ENCODE peak calls at places on chromosomes 4 and X, in four cellular contexts. O, P, C and F are unnamed samples.

GRCh38 chrX:44344194-44344593 is 722 bp upstream of the EFHC2 start:
- DNase-seq in O (no peak), P (no peak), C (no peak), F (no peak)

GRCh38 chr4:112183252-112183651 is 38.0 kb downstream of the FAM241A start:
- DNase-seq in P (no peak), O (no peak), C (no peak), F (no peak)

GRCh38 chr4:92304636-92305035 is 870 bp downstream of the GRID2 start:
- DNase-seq in P (peak), O (no peak), C (no peak), F (no peak)

GRCh38 chrX:8636442-8636841 is 95.5 kb downstream of the ANOS1 start:
- DNase-seq in C (no peak), O (no peak), P (no peak), F (no peak)

GRCh38 chrX:106243376-106243775 is 75.3 kb downstream of the PWWP3B start:
- DNase-seq in O (no peak), P (no peak), C (no peak), F (no peak)

GRCh38 chrX:68186552-68187262 is 246.6 kb downstream of the OPHN1 start:
- DNase-seq in O (no peak), P (no peak), C (no peak), F (no peak)

GRCh38 chr4:121189811-121190210 is 25.7 kb upstream of the TNIP3 start:
- DNase-seq in P (no peak), C (peak), O (no peak), F (no peak)

GRCh38 chrX:140502491-140503229 is 2.2 kb downstream of the SOX3 start:
- DNase-seq in P (no peak), C (no peak), O (no peak), F (no peak)

GRCh38 chr4:20418865-20419451 is 167.3 kb downstream of the SLIT2 start:
- DNase-seq in P (no peak), C (peak), O (peak), F (no peak)

GRCh38 chrX:153306527-153307115 is 14.9 kb downstream of the PNMA6F start:
- DNase-seq in P (no peak), O (no peak), C (no peak), F (no peak)

GRCh38 chrX:82649645-82650044 is 858.4 kb upstream of the POU3F4 start:
- DNase-seq in C (no peak), P (no peak), O (no peak), F (no peak)

GRCh38 chr4:182143086-182143821 is 99.9 kb upstream of the TENM3 start:
- DNase-seq in C (no peak), O (no peak), P (no peak), F (no peak)

GRCh38 chr4:113972781-113973180 is 6.7 kb downstream of the ARSJ start:
- DNase-seq in O (no peak), C (no peak), P (no peak), F (no peak)

GRCh38 chrX:116204947-116205346 is 34.4 kb downstream of the AGTR2 start:
- DNase-seq in C (no peak), O (peak), P (no peak), F (no peak)

GRCh38 chr4:8393593-8394038 is 46.9 kb downstream of the ACOX3 start:
- DNase-seq in O (no peak), C (no peak), P (no peak), F (no peak)

GRCh38 chrX:44828008-44828605 is 15.7 kb upstream of the DUSP21 start:
- DNase-seq in P (no peak), C (no peak), O (no peak), F (no peak)

GRCh38 chr4:75289843-75290616 is 224.2 kb downstream of the RCHY1 start:
- DNase-seq in P (peak), O (peak), C (peak), F (peak)

GRCh38 chr4:159600102-159600501 is 497.2 kb downstream of the RAPGEF2 start:
- DNase-seq in O (no peak), P (no peak), C (no peak), F (no peak)

GRCh38 chr4:949656-950055 is 17.4 kb downstream of the TMEM175 start:
- DNase-seq in P (no peak), C (no peak), O (no peak), F (no peak)

GRCh38 chr4:6507345-6507744 is 34.9 kb upstream of the PPP2R2C start:
- DNase-seq in P (no peak), O (no peak), C (no peak), F (no peak)

GRCh38 chrX:134542485-134542884 is 82.5 kb downstream of the HPRT1 start:
- DNase-seq in O (no peak), C (no peak), P (no peak), F (no peak)

GRCh38 chr4:145939856-145940255 is 1.2 kb upstream of the ZNF827 start:
- DNase-seq in P (no peak), C (no peak), O (no peak), F (no peak)

GRCh38 chr4:130573742-130574141 is 1477.8 kb downstream of the C4orf33 start:
- DNase-seq in P (no peak), C (no peak), O (no peak), F (no peak)
- H3K9ac ChIP-seq in P (no peak), C (no peak), O (no peak), F (no peak)

DNA sequence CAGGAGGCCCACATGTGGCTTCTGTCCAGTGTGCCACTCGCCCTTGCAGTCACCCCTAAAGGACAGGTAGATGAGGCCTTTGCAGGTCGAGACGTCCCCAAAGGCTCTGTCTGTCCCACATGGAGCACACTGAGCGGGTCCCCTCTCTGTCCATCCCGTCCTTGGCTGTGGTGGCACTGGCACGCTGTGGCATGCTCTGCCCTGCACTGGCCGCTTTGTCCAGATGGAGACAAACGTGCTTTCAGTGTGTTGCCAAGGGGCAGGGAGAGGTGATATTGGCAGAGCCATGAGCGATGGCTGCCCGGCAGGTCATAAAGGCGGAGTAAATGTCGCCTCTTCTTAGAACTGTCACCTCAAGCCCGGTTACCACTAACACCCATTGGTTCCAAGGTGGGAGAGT is 86.9 kb upstream of the CLDN34 start:
- DNase-seq in C (no peak), O (no peak), P (no peak), F (no peak)
- TF ChIP-seq SUZ12 in C (no peak), O (no peak), P (no peak), F (no peak)

GRCh38 chrX:110412971-110413726 is 54.5 kb downstream of the RTL9 start:
- DNase-seq in C (no peak), O (peak), P (peak), F (peak)
- H3K9ac ChIP-seq in C (no peak), O (no peak), P (no peak), F (no peak)

GRCh38 chr4:180059216-180059881 is 2183.9 kb upstream of the TENM3 start:
- DNase-seq in C (no peak), P (peak), O (no peak), F (peak)

GRCh38 chr4:180060159-180060889 is 2182.9 kb upstream of the TENM3 start:
- DNase-seq in P (no peak), O (no peak), C (no peak), F (no peak)

GRCh38 chr4:180057198-180057821 is 2185.9 kb upstream of the TENM3 start:
- DNase-seq in P (no peak), O (no peak), C (no peak), F (peak)

GRCh38 chr4:180057891-180058643 is 2185.1 kb upstream of the TENM3 start:
- DNase-seq in P (peak), O (no peak), C (no peak), F (peak)

DNA sequence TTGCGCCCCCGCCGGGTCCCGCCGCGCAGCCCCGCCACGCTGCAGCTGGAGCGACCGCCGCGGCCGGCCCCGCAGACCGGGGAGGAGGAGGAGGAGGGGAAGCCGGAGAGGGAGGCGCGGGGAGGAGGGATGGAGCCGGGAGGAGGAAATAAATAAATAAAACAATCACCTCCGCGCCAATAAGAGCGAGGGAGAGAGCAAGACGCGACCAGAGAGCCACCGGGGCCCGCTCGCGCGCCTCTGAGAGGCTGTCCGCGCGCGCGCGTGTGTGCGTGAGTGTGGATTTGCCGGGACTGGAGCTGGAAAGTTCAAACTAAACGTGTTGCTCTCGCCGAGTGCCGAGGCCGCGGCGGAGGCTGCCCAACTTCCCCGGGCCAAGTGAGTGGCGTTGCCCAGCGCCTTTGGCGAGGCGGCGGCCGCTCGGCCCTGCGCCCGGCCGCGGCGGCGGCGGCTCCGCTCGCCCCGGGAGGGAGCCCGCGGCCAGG is 2184.4 kb upstream of the TENM3 start:
- DNase-seq in C (no peak), O (no peak), P (peak), F (peak)
- TF ChIP-seq SUZ12 in C (no peak), O (no peak), P (peak), F (peak)

DNA sequence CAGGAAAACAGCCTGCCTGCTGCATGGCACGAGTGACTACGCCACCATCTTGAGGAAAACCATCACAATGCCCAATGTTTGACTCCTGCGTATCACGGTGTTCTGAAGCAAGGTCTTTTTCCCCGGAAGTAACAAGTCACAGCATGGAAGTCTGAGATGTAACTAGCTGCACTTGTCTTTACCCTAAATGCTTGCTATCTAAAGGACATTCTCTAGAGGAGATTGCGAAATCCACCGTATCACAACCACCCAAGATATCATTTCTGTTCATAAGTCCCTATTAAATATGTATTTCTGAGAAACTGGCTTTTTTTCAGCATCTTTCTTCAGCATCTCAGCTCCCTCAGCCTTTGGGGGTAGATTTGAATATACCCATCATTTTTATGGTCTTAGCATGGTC is 1565.1 kb downstream of the ARAP2 start:
- DNase-seq in P (no peak), O (no peak), C (no peak), F (no peak)
- H3K9ac ChIP-seq in P (no peak), O (no peak), C (no peak), F (no peak)